ENCODE peak calls at places on chromosome 1, in eight cellular contexts. G is activated T-helper 2 cell treated with anti-CD3 and anti-CD28 coated beads, Interferon-gamma antibody, Interleukin-2, Interleukin-4, amounts not matched to agents 10 μg/mL and 5 μg/mL and 100 μg/mL, durations not matched to agents 14 hours and 24 hours and 36 hours; X is stimulated activated effector memory CD8-positive, alpha-beta T cell treated with anti-CD3 and anti-CD28 coated beads, Interleukin-12 subunit alpha, Interleukin-12 subunit beta, amount 100 ng/mL, for 72 hours; H is fibroblast of pulmonary artery; E is amniotic stem cell; P is prostate gland; N is stimulated activated CD8-positive, alpha-beta memory T cell treated with anti-CD3 and anti-CD28 coated beads, Interleukin-15, amount 100 ng/mL, for 4 hours; T is lower leg skin. F is an unnamed sample.

GRCh38 chr1:45796381-45796780 is 7.0 kb upstream of the MAST2 start:
- DNase-seq in G (no peak), X (no peak), H (no peak), E (no peak), P (no peak), N (no peak), T (no peak), F (no peak)

GRCh38 chr1:108962681-108963051 is 618 bp downstream of the CLCC1 start:
- DNase-seq in G (peak), X (no peak), H (peak), E (no peak), P (peak), N (no peak), T (no peak), F (no peak)

GRCh38 chr1:247857986-247858356 is 984 bp downstream of the TRIM58 start:
- DNase-seq in G (no peak), X (no peak), H (no peak), E (no peak), P (no peak), N (no peak), T (no peak), F (no peak)

GRCh38 chr1:231841616-231842344 is 215.2 kb downstream of the DISC1 start:
- DNase-seq in G (no peak), X (no peak), H (peak), E (no peak), P (no peak), N (no peak), T (no peak), F (no peak)

GRCh38 chr1:41726899-41727748 is 191.6 kb downstream of the HIVEP3 start:
- DNase-seq in G (no peak), X (peak), H (no peak), E (no peak), P (no peak), N (no peak), T (peak), F (no peak)

GRCh38 chr1:157844084-157844830 is 2.6 kb upstream of the CD5L start:
- DNase-seq in G (no peak), X (no peak), H (no peak), E (no peak), P (no peak), N (no peak), T (no peak), F (no peak)

GRCh38 chr1:6343506-6344405 is 49.8 kb downstream of the ACOT7 start:
- DNase-seq in G (peak), X (peak), H (peak), E (peak), P (peak), N (peak), T (peak), F (peak)

GRCh38 chr1:25055961-25056360 is 125.9 kb upstream of the RUNX3 start:
- DNase-seq in G (no peak), X (no peak), H (no peak), E (no peak), P (no peak), N (no peak), T (no peak), F (no peak)

F was measured in GM12891.